ENCODE peak calls at places on chromosomes 3 and 15, in seven cellular contexts. C is cardiac muscle cell; E is CD8-positive, alpha-beta T cell; T is omental fat pad; F is HepG2; A is left lung; P is body of pancreas. M is an unnamed sample.

GRCh38 chr3:39273119-39273518 is 6.7 kb downstream of the CX3CR1 start:
- DNase-seq in C (no peak), E (no peak), T (no peak), F (no peak), A (no peak), P (no peak), M (no peak)

GRCh38 chr3:11118181-11118682 is 36.1 kb upstream of the HRH1 start:
- DNase-seq in C (peak; percentile 60), E (no peak), T (no peak), F (no peak), A (no peak), P (no peak), M (no peak)

GRCh38 chr3:172300862-172301261 is 147.4 kb downstream of the GHSR start:
- DNase-seq in C (no peak), E (no peak), T (no peak), F (no peak), A (no peak), P (no peak), M (no peak)

GRCh38 chr3:46545695-46546630 is 20.1 kb downstream of the LRRC2 start:
- DNase-seq in C (no peak), E (no peak), T (no peak), F (no peak), A (no peak), P (no peak), M (no peak)

GRCh38 chr3:83601704-83602103 is 1357.1 kb upstream of the CADM2 start:
- DNase-seq in C (no peak), E (no peak), T (no peak), F (no peak), A (no peak), P (no peak), M (no peak)

GRCh38 chr3:46845397-46845859 is 17.8 kb downstream of the MYL3 start:
- DNase-seq in C (peak; percentile 90), E (no peak), T (peak; percentile 46), F (no peak), A (peak; percentile 75), P (peak; percentile 67), M (peak; percentile 49)

GRCh38 chr3:45273681-45274515 is 47.8 kb upstream of the TMEM158 start:
- DNase-seq in C (no peak), E (no peak), T (no peak), F (no peak), A (peak; percentile 34), P (no peak), M (no peak)

GRCh38 chr3:187922704-187923393 is 177.6 kb upstream of the BCL6 start:
- DNase-seq in C (peak; percentile 11), E (no peak), T (no peak), F (no peak), A (no peak), P (no peak), M (no peak)

GRCh38 chr3:31543375-31543774 is 10.7 kb downstream of the STT3B start:
- DNase-seq in C (peak; percentile 50), E (no peak), T (no peak), F (no peak), A (no peak), P (no peak), M (no peak)

GRCh38 chr3:194404365-194405140 is 5.5 kb upstream of the GP5 start:
- DNase-seq in C (peak; percentile 75), E (no peak), T (no peak), F (peak; percentile 52), A (no peak), P (peak; percentile 41), M (no peak)
- TF ChIP-seq CTCF in C (peak; percentile 62), E (peak; percentile 88), T (no peak), F (peak; percentile 65), A (peak; percentile 50), P (peak; percentile 62), M (peak; percentile 85)

GRCh38 chr3:132981746-132982145 is 56.4 kb upstream of the TMEM108 start:
- DNase-seq in C (no peak), E (no peak), T (no peak), F (no peak), A (no peak), P (no peak), M (no peak)
- TF ChIP-seq CTCF in C (no peak), E (no peak), T (no peak), F (no peak), A (no peak), P (no peak), M (no peak)

DNA sequence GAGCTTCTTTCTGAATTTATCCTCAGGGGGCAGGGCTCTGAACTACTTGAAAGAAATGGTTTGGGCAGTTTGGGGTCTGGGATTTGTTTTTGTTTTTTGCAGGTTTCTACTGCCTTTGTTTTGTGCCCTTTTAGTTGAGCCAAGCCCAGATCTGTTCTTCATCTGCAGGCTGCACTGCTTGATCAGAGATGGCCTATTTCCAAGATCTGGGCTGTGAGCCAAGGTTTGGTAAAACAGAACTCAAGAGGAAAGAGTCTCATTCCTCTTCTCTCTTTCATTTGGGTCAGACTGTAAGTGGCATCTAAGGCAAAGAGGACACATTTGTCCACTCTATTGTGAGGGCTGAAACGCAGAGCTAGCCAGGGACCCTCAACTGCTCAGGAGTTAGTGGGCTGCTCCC is 104.3 kb upstream of the UBE3A start:
- DNase-seq in C (peak; percentile 24), E (no peak), T (peak; percentile 28), F (no peak), A (peak; percentile 46), P (peak; percentile 18), M (no peak)
- TF ChIP-seq CTCF in C (no peak), E (no peak), T (no peak), F (no peak), A (no peak), P (no peak), M (no peak)

GRCh38 chr3:14123308-14124222 is 1.1 kb downstream of the CHCHD4 start:
- DNase-seq in C (no peak), E (no peak), T (no peak), F (no peak), A (peak; percentile 33), P (no peak), M (no peak)
- TF ChIP-seq CTCF in C (no peak), E (no peak), T (no peak), F (no peak), A (no peak), P (no peak), M (no peak)